ENCODE peak calls at places on chromosomes 3 and 15, in nine cellular contexts. N is sigmoid colon; I is cardiac muscle cell; T is Peyer's patch; F is fibroblast of villous mesenchyme; E is progenitor cell of endocrine pancreas; W is AG09309; X is neural crest cell; S is CD4-positive, alpha-beta T cell. U is an unnamed sample.
A peak's percentile ranks its signal among the peaks of the same experiment; 100 is the strongest.

GRCh38 chr3:45949432-45949831 is 6.2 kb downstream of the CXCR6 start:
- DNase-seq in N (no peak), I (no peak), T (no peak), F (no peak), E (no peak), W (no peak), X (no peak), S (no peak), U (no peak)

GRCh38 chr3:135231646-135232625 is 436.9 kb downstream of the EPHB1 start:
- DNase-seq in N (no peak), I (no peak), T (no peak), F (no peak), E (no peak), W (no peak), X (no peak), S (no peak), U (no peak)

GRCh38 chr15:77527164-77527778 is 105.4 kb downstream of the LINGO1 start:
- DNase-seq in N (peak; percentile 53), I (peak; percentile 77), T (no peak), F (peak; percentile 90), E (peak; percentile 40), W (no peak), X (peak; percentile 43), S (no peak), U (peak; percentile 90)

GRCh38 chr15:86213888-86214287 is 134.2 kb downstream of the AGBL1 start:
- DNase-seq in N (no peak), I (no peak), T (no peak), F (no peak), E (no peak), W (no peak), X (no peak), S (no peak), U (no peak)

GRCh38 chr15:25136119-25136518 is 181.3 kb downstream of the SNRPN start:
- DNase-seq in N (no peak), I (peak; percentile 45), T (no peak), F (peak; percentile 4), E (no peak), W (no peak), X (no peak), S (no peak), U (no peak)

GRCh38 chr15:89090791-89091666 is 2.8 kb downstream of the ABHD2 start:
- DNase-seq in N (peak; percentile 87), I (peak; percentile 29), T (peak; percentile 74), F (peak; percentile 77), E (no peak), W (peak; percentile 59), X (no peak), S (peak; percentile 56), U (no peak)

GRCh38 chr3:110932515-110933095 is 139.0 kb upstream of the NECTIN3 start:
- DNase-seq in N (no peak), I (no peak), T (no peak), F (no peak), E (no peak), W (no peak), X (no peak), S (no peak), U (no peak)

GRCh38 chr3:59717679-59718205 is 667.9 kb upstream of the CFAP20DC start:
- DNase-seq in N (no peak), I (no peak), T (no peak), F (no peak), E (no peak), W (no peak), X (no peak), S (no peak), U (no peak)

DNA sequence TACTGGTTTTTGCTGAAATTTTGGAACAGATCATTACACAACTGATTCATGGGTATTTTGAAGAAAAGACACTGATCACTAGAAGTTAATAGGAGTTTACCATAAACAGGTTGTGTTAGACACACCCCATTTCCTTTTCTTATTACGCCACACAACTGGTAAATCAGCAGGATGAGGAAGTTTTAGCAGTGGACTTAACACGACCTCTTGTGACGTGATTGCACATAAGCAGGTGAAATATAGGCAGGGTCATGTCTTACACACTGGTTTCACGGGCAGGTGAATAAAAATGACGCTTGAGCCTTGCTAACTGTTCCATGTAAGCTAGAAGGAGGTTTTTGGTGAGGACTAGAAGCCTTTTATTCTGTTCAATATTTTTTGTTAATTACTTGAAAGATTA is 27.1 kb upstream of the TPRG1 start:
- DNase-seq in N (no peak), I (no peak), T (no peak), F (peak; percentile 74), E (no peak), W (no peak), X (no peak), S (no peak), U (no peak)
- TF ChIP-seq CTCF in N (no peak), I (peak; percentile 29), T (peak; percentile 45), F (peak; percentile 42), E (no peak), W (no peak), X (no peak), S (peak; percentile 57), U (no peak)

GRCh38 chr3:38002940-38003339 is 12.4 kb downstream of the VILL start:
- DNase-seq in N (peak; percentile 59), I (no peak), T (no peak), F (no peak), E (no peak), W (no peak), X (no peak), S (no peak), U (peak; percentile 22)

GRCh38 chr3:38004415-38005075 is 14.0 kb downstream of the VILL start:
- DNase-seq in N (peak; percentile 82), I (peak; percentile 77), T (peak; percentile 73), F (peak; percentile 51), E (peak; percentile 52), W (no peak), X (peak; percentile 68), S (peak; percentile 67), U (peak; percentile 83)

GRCh38 chr3:38003817-38004414 is 13.3 kb downstream of the VILL start:
- DNase-seq in N (peak; percentile 64), I (no peak), T (no peak), F (no peak), E (no peak), W (no peak), X (no peak), S (no peak), U (no peak)

GRCh38 chr3:38002291-38002876 is 11.8 kb downstream of the VILL start:
- DNase-seq in N (peak; percentile 67), I (no peak), T (no peak), F (no peak), E (no peak), W (no peak), X (no peak), S (no peak), U (peak; percentile 28)

GRCh38 chr3:38003371-38003816 is 12.8 kb downstream of the VILL start:
- DNase-seq in N (peak; percentile 86), I (peak; percentile 76), T (peak; percentile 56), F (peak; percentile 44), E (peak; percentile 73), W (no peak), X (peak; percentile 87), S (peak; percentile 73), U (peak; percentile 74)
- TF ChIP-seq CTCF in N (peak; percentile 51), I (peak; percentile 86), T (peak; percentile 84), F (peak; percentile 89), E (peak; percentile 92), W (peak; percentile 87), X (peak; percentile 89), S (peak; percentile 56), U (peak; percentile 89)

GRCh38 chr15:73901126-73901810 is 25.0 kb upstream of the LOXL1 start:
- DNase-seq in N (no peak), I (no peak), T (no peak), F (no peak), E (no peak), W (no peak), X (no peak), S (no peak), U (no peak)

GRCh38 chr15:73897441-73898261 is 24.3 kb downstream of the TBC1D21 start:
- DNase-seq in N (no peak), I (peak; percentile 49), T (no peak), F (peak; percentile 60), E (no peak), W (peak; percentile 72), X (peak; percentile 54), S (peak; percentile 52), U (no peak)

GRCh38 chr15:73900129-73900712 is 26.0 kb upstream of the LOXL1 start:
- DNase-seq in N (no peak), I (no peak), T (no peak), F (peak; percentile 12), E (no peak), W (no peak), X (no peak), S (no peak), U (no peak)

GRCh38 chr15:73902121-73903020 is 23.9 kb upstream of the LOXL1 start:
- DNase-seq in N (no peak), I (no peak), T (no peak), F (no peak), E (no peak), W (no peak), X (no peak), S (no peak), U (no peak)

GRCh38 chr15:73899197-73900128 is 26.1 kb downstream of the TBC1D21 start:
- DNase-seq in N (no peak), I (peak; percentile 44), T (no peak), F (peak; percentile 4), E (no peak), W (no peak), X (no peak), S (no peak), U (peak; percentile 30)
- TF ChIP-seq CTCF in N (no peak), I (no peak), T (no peak), F (no peak), E (no peak), W (no peak), X (no peak), S (no peak), U (no peak)

DNA sequence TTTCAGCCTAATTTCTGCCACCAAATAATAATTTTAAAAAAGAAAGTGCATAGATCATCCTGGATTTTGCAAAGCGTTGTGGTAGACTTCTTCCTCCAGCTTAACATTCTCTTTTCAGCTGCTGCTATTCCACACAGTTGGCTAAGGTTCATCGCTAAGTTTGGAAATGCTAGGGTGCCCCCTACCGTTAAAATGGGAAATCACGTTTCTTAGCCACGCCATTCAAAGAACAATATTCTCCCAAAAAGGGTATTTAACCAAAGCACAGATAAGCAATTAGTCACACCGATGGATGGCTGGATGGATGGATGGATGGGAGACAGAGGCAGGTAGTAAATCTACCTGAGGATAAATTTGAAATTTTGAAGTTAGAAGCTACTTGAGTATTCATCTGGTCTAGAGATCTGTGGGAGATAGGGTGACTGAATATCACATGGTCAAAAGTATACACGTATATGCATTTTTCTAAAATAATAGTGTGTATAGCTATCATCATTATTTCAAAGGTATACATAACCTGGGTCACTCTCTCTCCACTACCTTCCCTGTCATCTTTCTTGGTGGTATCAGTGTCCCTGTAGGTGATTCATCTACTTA is 67.2 kb downstream of the EFHB start:
- DNase-seq in N (no peak), I (peak; percentile 66), T (peak; percentile 27), F (peak; percentile 60), E (peak; percentile 25), W (peak; percentile 14), X (peak; percentile 59), S (no peak), U (peak; percentile 67)
- TF ChIP-seq CTCF in N (peak; percentile 47), I (peak; percentile 82), T (peak; percentile 87), F (peak; percentile 76), E (peak; percentile 82), W (peak; percentile 79), X (peak; percentile 87), S (peak; percentile 86), U (peak; percentile 67)

GRCh38 chr3:172276103-172276502 is 172.2 kb downstream of the GHSR start:
- DNase-seq in N (no peak), I (no peak), T (no peak), F (no peak), E (no peak), W (no peak), X (no peak), S (no peak), U (no peak)
- TF ChIP-seq CTCF in N (no peak), I (no peak), T (peak; percentile 8), F (no peak), E (no peak), W (no peak), X (no peak), S (peak; percentile 9), U (no peak)